ENCODE peak calls at places on chromosomes 12 and 14, in five cellular contexts. R is ascending aorta, F is breast epithelium, U is tibial artery, X is spleen. Q is an unnamed sample.

GRCh38 chr14:32201816-32202467 is at the start of gene RNU6-7:
- DNase-seq in U (no peak), F (no peak), X (peak; percentile 81), R (peak; percentile 67), Q (no peak)

GRCh38 chr14:55221186-55221585 is 29.8 kb upstream of the DLGAP5 start:
- DNase-seq in U (no peak), X (no peak), R (no peak), F (no peak), Q (peak; percentile 16)

GRCh38 chr14:43407721-43408120 is 1099.4 kb downstream of the FSCB start:
- DNase-seq in F (no peak), X (no peak), R (no peak), U (no peak), Q (no peak)

GRCh38 chr12:69097619-69098368 is 141.6 kb upstream of the CPSF6 start:
- DNase-seq in F (no peak), R (no peak), U (no peak), X (no peak), Q (no peak)

GRCh38 chr14:70086685-70087379 is 101.9 kb downstream of the SLC8A3 start:
- DNase-seq in R (no peak), U (no peak), X (no peak), F (no peak), Q (no peak)

GRCh38 chr12:121250359-121250758 is 40.4 kb downstream of the P2RX4 start:
- DNase-seq in R (no peak), X (no peak), U (no peak), F (no peak), Q (no peak)

GRCh38 chr12:46364777-46365580 is 7.6 kb downstream of the SLC38A2 start:
- DNase-seq in F (no peak), R (peak; percentile 78), X (no peak), U (peak; percentile 67), Q (no peak)

GRCh38 chr12:108306014-108306501 is 33.1 kb downstream of the CMKLR1 start:
- DNase-seq in X (no peak), U (no peak), R (peak; percentile 82), F (no peak), Q (no peak)

GRCh38 chr12:106715582-106715981 is 58.9 kb upstream of the RIC8B start:
- DNase-seq in R (no peak), F (no peak), U (no peak), X (no peak), Q (no peak)

GRCh38 chr12:109241936-109242335 is 67.1 kb downstream of the FOXN4 start:
- DNase-seq in U (no peak), R (no peak), F (no peak), X (no peak), Q (no peak)

GRCh38 chr14:68340262-68340661 is 452.6 kb downstream of the ZFP36L1 start:
- DNase-seq in R (no peak), X (no peak), U (no peak), F (no peak), Q (no peak)

GRCh38 chr12:69821441-69822204 is 3.4 kb upstream of the MYRFL start:
- DNase-seq in U (no peak), X (no peak), R (no peak), F (no peak), Q (no peak)

GRCh38 chr14:32606297-32606696 is 277.2 kb downstream of the AKAP6 start:
- DNase-seq in R (no peak), F (no peak), U (no peak), X (no peak), Q (no peak)

GRCh38 chr12:107225626-107226025 is 132.3 kb upstream of the CRY1 start:
- DNase-seq in X (no peak), U (no peak), F (no peak), R (no peak), Q (no peak)

GRCh38 chr12:107684990-107685359 is 624 bp upstream of the PWP1 start:
- DNase-seq in F (no peak), X (no peak), U (no peak), R (no peak), Q (no peak)

GRCh38 chr14:67559639-67560038 is 26.5 kb downstream of the PLEKHH1 start:
- DNase-seq in X (no peak), F (no peak), R (no peak), U (no peak), Q (no peak)

GRCh38 chr14:103427485-103428443 is 42.5 kb downstream of the MARK3 start:
- DNase-seq in X (no peak), U (no peak), F (no peak), R (no peak), Q (no peak)

GRCh38 chr14:63843796-63844195 is 9.0 kb upstream of the SYNE2 start:
- DNase-seq in F (no peak), X (no peak), R (no peak), U (no peak), Q (no peak)

GRCh38 chr14:71532790-71533189 is 399.4 kb upstream of the RGS6 start:
- DNase-seq in U (no peak), X (no peak), R (no peak), F (no peak), Q (no peak)

GRCh38 chr12:82757611-82758010 is 70.9 kb downstream of the TMTC2 start:
- DNase-seq in U (no peak), R (no peak), X (no peak), F (no peak), Q (no peak)

GRCh38 chr14:104384776-104385071 is 194.8 kb upstream of the C14orf180 start:
- DNase-seq in U (no peak), F (no peak), X (peak; percentile 56), R (no peak), Q (no peak)

GRCh38 chr12:108799528-108800243 is 57.7 kb downstream of the SSH1 start:
- DNase-seq in X (no peak), F (no peak), U (no peak), R (no peak), Q (no peak)

GRCh38 chr14:26204362-26204953 is 393.4 kb downstream of the NOVA1 start:
- DNase-seq in U (no peak), R (no peak), F (no peak), X (no peak), Q (no peak)

GRCh38 chr12:23708185-23708837 is 241.2 kb downstream of the SOX5 start:
- DNase-seq in R (no peak), X (no peak), U (no peak), F (no peak), Q (no peak)

GRCh38 chr12:64826234-64826633 is 1.8 kb downstream of the TBC1D30 start:
- DNase-seq in R (no peak), U (no peak), F (no peak), X (no peak), Q (no peak)

GRCh38 chr12:47039756-47040155 is 39.7 kb upstream of the PCED1B start:
- DNase-seq in X (no peak), U (no peak), F (no peak), R (no peak), Q (no peak)

GRCh38 chr14:106185837-106186233 is 659.5 kb downstream of the TMEM121 start:
- DNase-seq in U (no peak), F (no peak), R (no peak), X (peak; percentile 83), Q (no peak)

GRCh38 chr12:100908501-100908900 is 113.9 kb downstream of the ANO4 start:
- DNase-seq in U (no peak), F (no peak), R (no peak), X (no peak), Q (no peak)

GRCh38 chr12:131365821-131366260 is 345.0 kb upstream of the SFSWAP start:
- DNase-seq in F (no peak), U (no peak), X (no peak), R (peak; percentile 33), Q (no peak)

GRCh38 chr12:6280053-6280469 is 30.4 kb upstream of the PLEKHG6 start:
- DNase-seq in X (peak; percentile 53), U (peak; percentile 64), F (no peak), R (peak; percentile 92), Q (peak; percentile 59)

GRCh38 chr12:67354322-67354721 is 85.2 kb downstream of the CAND1 start:
- DNase-seq in U (peak; percentile 21), X (no peak), F (no peak), R (no peak), Q (no peak)

GRCh38 chr12:8544295-8544694 is 3.6 kb upstream of the CLEC4E start:
- DNase-seq in U (peak; percentile 39), X (peak; percentile 82), F (no peak), R (peak; percentile 74), Q (peak; percentile 4)

GRCh38 chr12:24488091-24488596 is 460.8 kb downstream of the BCAT1 start:
- DNase-seq in U (peak; percentile 35), F (no peak), R (no peak), X (no peak), Q (no peak)

GRCh38 chr12:91984571-91984970 is 161.1 kb downstream of the BTG1 start:
- DNase-seq in R (no peak), U (no peak), X (no peak), F (no peak), Q (no peak)

GRCh38 chr12:102980350-102980749 is 22.9 kb downstream of the ASCL1 start:
- DNase-seq in X (no peak), F (no peak), U (no peak), R (no peak), Q (no peak)

GRCh38 chr12:102976609-102977280 is 19.3 kb downstream of the ASCL1 start:
- DNase-seq in U (no peak), X (no peak), R (no peak), F (no peak), Q (no peak)

GRCh38 chr12:102973583-102973982 is 16.1 kb downstream of the ASCL1 start:
- DNase-seq in X (no peak), R (no peak), U (no peak), F (no peak), Q (no peak)

DNA sequence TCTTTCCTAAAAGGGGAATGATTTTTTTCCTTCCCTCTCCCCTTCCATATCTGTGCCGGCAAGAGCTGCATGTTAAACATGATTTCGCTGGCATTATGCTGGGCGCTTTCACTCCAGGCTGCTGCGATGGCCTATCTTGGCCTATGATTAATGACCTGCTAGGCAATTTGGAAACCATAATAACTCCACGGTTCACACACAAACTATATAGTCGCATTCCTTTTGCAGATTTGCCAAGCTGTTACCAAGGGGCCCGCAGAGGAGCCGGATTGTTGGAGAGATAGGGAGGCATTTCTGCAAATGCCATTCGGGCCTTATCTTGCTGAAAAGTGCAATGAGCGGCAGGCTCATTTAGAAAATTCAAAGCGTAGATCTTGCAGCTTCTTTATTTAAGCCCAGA is 20.8 kb downstream of the ASCL1 start:
- DNase-seq in X (no peak), R (no peak), F (no peak), U (no peak), Q (no peak)
- TF ChIP-seq CTCF in X (no peak), R (no peak), F (no peak), U (no peak), Q (no peak)

DNA sequence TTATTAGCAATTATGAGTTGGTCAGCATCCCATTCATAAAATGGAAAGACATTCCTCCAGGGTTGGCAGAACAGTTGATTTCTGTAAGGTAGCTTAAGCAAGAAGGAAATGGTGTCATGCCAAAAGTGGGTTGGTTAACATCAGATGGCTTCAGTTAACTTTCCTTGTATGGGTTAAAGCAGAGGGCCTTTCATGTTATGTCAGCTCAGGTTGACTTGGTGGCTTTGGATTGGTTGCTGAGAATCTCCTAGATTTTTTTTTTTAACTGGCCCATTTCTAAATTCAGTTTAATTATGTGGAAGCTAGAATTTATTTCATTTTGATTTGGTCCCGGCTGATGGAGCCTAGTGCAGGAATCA is 87.8 kb downstream of the BBS10 start:
- DNase-seq in X (no peak), R (no peak), F (no peak), U (no peak), Q (no peak)
- H3K4me3 ChIP-seq in X (no peak overlapping the region), R (no peak overlapping the region), F (no peak overlapping the region), U (no peak overlapping the region), Q (no peak overlapping the region)

GRCh38 chr14:94562941-94563883 is 2.0 kb downstream of the SERPINA4 start:
- DNase-seq in X (peak; percentile 50), R (no peak), F (no peak), U (no peak), Q (no peak)
- TF ChIP-seq CTCF in X (no peak), R (no peak), F (no peak), U (no peak), Q (no peak)

GRCh38 chr12:122893208-122894151 is 2.4 kb downstream of the VPS37B start:
- DNase-seq in U (no peak), F (no peak), X (no peak), R (peak; percentile 41), Q (no peak)
- H3K4me3 ChIP-seq in U (peak overlapping the region; percentile 95), F (no peak overlapping the region), X (peak overlapping the region; percentile 49), R (peak overlapping the region; percentile 98), Q (peak overlapping the region; percentile 80)

Q was measured in AG04449.